ENCODE peak calls at places on chromosomes 12 and 14, in seven cellular contexts. R is uterus, X is upper lobe of right lung, V is fibroblast of the aortic adventitia, B is upper lobe of left lung, G is GM12865, Q is AG04450. K is an unnamed sample.
A peak's percentile ranks its signal among the peaks of the same experiment; 100 is the strongest.

GRCh38 chr12:15776532-15776931 is 12.7 kb downstream of the EPS8 start:
- DNase-seq in B (no peak), Q (no peak), V (no peak), G (no peak), X (no peak), R (no peak), K (no peak)

GRCh38 chr14:101595349-101595748 is 34.1 kb downstream of the DIO3 start:
- DNase-seq in V (no peak), G (no peak), Q (no peak), X (no peak), R (no peak), B (no peak), K (no peak)

GRCh38 chr14:57487771-57488170 is 5.9 kb downstream of the CCDC198 start:
- DNase-seq in B (no peak), Q (no peak), R (no peak), V (peak; percentile 13), X (no peak), G (no peak), K (no peak)

GRCh38 chr14:65444230-65444629 is 31.7 kb downstream of the FUT8 start:
- DNase-seq in X (no peak), V (no peak), R (no peak), G (peak; percentile 30), Q (no peak), B (no peak), K (no peak)

GRCh38 chr14:49861581-49861922 is 9.0 kb upstream of the NEMF start:
- DNase-seq in G (peak; percentile 83), B (peak; percentile 69), V (peak; percentile 90), R (peak; percentile 83), Q (peak; percentile 83), X (peak; percentile 74), K (peak; percentile 42)

GRCh38 chr12:106682594-106683234 is 91.8 kb upstream of the RIC8B start:
- DNase-seq in G (peak; percentile 56), Q (no peak), R (no peak), B (no peak), V (peak; percentile 51), X (no peak), K (no peak)

GRCh38 chr12:30687265-30687986 is 8.2 kb downstream of the IPO8 start:
- DNase-seq in R (no peak), X (no peak), V (peak; percentile 57), B (no peak), G (no peak), Q (no peak), K (no peak)

GRCh38 chr12:8681129-8681902 is 16.5 kb upstream of the RIMKLB start:
- DNase-seq in G (no peak), X (no peak), Q (no peak), B (peak; percentile 67), R (peak; percentile 31), V (peak; percentile 98), K (no peak)

GRCh38 chr14:99415496-99416281 is 65.0 kb downstream of the SETD3 start:
- DNase-seq in R (peak; percentile 38), X (no peak), G (peak; percentile 86), B (no peak), V (peak; percentile 88), Q (peak; percentile 48), K (no peak)

GRCh38 chr12:129067482-129067881 is 214.2 kb downstream of the GLT1D1 start:
- DNase-seq in G (no peak), R (no peak), B (no peak), X (no peak), V (no peak), Q (no peak), K (no peak)

GRCh38 chr12:130375888-130376287 is 38.2 kb downstream of the PIWIL1 start:
- DNase-seq in B (no peak), V (no peak), Q (no peak), G (no peak), X (no peak), R (no peak), K (no peak)

GRCh38 chr14:37060496-37061260 is 111.7 kb downstream of the SLC25A21 start:
- DNase-seq in X (no peak), G (no peak), Q (no peak), R (no peak), V (no peak), B (no peak), K (no peak)

GRCh38 chr12:1841606-1842182 is 21.3 kb downstream of the LRTM2 start:
- DNase-seq in R (no peak), Q (no peak), X (peak; percentile 40), V (no peak), B (no peak), G (no peak), K (no peak)

GRCh38 chr12:1843641-1844005 is 23.3 kb downstream of the LRTM2 start:
- DNase-seq in R (no peak), V (no peak), Q (no peak), B (peak; percentile 3), G (no peak), X (peak; percentile 21), K (no peak)

GRCh38 chr12:1840981-1841425 is 20.6 kb downstream of the LRTM2 start:
- DNase-seq in G (no peak), V (no peak), R (no peak), B (no peak), Q (no peak), X (peak; percentile 32), K (no peak)

GRCh38 chr12:1842905-1843640 is 22.7 kb downstream of the LRTM2 start:
- DNase-seq in G (no peak), V (no peak), B (no peak), X (peak; percentile 46), Q (no peak), R (no peak), K (no peak)

DNA sequence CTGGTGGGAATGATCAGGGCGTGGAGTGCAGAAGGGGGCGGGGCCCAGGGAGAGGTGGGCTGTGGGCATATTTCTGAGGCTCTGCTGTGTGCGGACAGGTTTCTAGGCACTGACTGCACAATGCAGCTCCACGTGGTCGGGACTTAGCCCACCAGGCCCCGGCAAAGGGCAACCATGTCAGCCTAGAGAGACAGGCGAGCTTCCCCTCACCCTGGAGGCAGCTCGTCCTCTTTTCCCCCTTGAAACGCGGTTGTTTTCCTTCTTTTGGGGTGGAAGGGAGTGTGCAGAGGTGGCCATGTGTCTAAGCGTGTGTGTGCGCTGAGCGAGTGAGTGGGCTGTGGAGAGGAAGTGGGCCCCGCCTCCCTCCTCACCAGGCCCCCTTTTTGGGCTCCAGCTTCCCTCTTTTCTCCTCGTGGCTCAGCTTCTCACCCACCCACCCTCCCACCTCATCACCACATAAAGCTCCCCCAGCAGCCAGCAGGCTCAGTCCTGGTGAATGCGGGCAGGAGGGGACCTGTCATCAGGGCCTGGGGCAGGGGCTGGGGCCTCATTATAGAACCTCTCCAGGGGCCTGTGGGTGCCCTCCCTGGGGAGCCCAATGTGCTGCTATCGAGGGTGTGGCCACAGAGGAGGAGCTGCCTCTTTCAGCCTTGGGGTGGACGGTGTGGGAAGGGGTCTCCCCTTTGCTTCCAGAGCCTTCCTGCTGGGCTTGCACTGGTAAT is 22.0 kb downstream of the LRTM2 start:
- DNase-seq in G (no peak), B (peak; percentile 16), Q (no peak), R (no peak), X (peak; percentile 59), V (no peak), K (no peak)
- TF ChIP-seq CTCF in G (no peak), B (no peak), Q (no peak), R (no peak), X (no peak), V (no peak), K (no peak)

DNA sequence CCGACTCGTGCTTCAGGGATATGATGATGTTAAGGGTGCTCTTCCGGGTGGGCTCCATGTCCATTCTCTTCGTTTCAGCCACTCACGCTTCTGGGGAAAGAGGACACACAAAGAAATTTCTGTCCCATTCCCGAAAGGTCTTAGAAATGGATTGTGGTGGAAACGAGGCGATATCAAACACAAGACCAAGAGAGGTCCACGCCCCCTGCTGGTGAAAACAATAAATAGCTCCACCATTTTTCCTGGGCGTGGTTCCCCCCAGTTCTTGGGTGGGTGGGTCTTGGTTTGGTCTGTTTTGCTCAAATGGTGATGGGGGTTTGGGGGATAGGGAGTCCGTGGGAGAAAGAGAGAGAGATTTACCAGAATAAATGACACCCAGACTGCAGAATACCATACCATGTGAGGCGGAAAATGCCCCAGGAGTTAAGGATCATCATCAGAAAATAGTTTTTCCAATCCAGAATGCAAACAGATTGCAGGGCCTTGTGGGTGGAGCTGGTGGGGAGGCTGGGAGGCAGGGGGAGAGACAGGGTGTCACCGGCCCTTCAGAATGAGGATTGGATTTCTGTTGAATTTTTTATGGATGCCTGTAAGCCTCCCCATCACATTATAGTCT is 55.6 kb downstream of the SRRM4 start:
- DNase-seq in G (peak; percentile 34), R (no peak), V (no peak), B (no peak), Q (no peak), X (no peak), K (no peak)
- TF ChIP-seq CTCF in G (peak; percentile 59), R (no peak), V (peak; percentile 31), B (peak; percentile 29), Q (peak; percentile 25), X (peak; percentile 55), K (no peak)

GRCh38 chr12:95955549-95956159 is 12.5 kb downstream of the AMDHD1 start:
- DNase-seq in X (no peak), Q (no peak), G (no peak), R (no peak), B (no peak), V (no peak), K (no peak)

GRCh38 chr12:95963104-95963503 is 20.0 kb downstream of the AMDHD1 start:
- DNase-seq in X (no peak), V (no peak), R (no peak), Q (no peak), B (no peak), G (peak; percentile 28), K (no peak)

GRCh38 chr12:95960241-95960640 is 17.1 kb downstream of the AMDHD1 start:
- DNase-seq in X (no peak), R (no peak), G (no peak), V (no peak), Q (no peak), B (no peak), K (no peak)

GRCh38 chr12:95956557-95957145 is 13.5 kb downstream of the AMDHD1 start:
- DNase-seq in V (no peak), G (no peak), X (no peak), R (no peak), Q (no peak), B (no peak), K (no peak)

GRCh38 chr12:95959107-95959506 is 16.0 kb downstream of the AMDHD1 start:
- DNase-seq in B (no peak), R (no peak), G (no peak), X (no peak), Q (no peak), V (peak; percentile 29), K (no peak)
- TF ChIP-seq CTCF in B (no peak), R (no peak), G (no peak), X (no peak), Q (peak; percentile 27), V (no peak), K (no peak)

GRCh38 chr14:88562532-88562830 is 356 bp upstream of the ZC3H14 start:
- DNase-seq in B (no peak), X (no peak), R (no peak), G (no peak), Q (no peak), V (no peak), K (no peak)

GRCh38 chr14:88562831-88563686 is at the start of gene ZC3H14:
- DNase-seq in R (peak; percentile 73), G (peak; percentile 94), Q (peak; percentile 52), B (peak; percentile 78), V (peak; percentile 78), X (peak; percentile 93), K (peak; percentile 87)

GRCh38 chr14:88563845-88564244 is 1.0 kb downstream of the ZC3H14 start:
- DNase-seq in V (no peak), G (no peak), B (no peak), R (no peak), X (no peak), Q (no peak), K (no peak)

GRCh38 chr14:88556581-88556980 is 1.8 kb upstream of the PTPN21 start:
- DNase-seq in B (no peak), R (no peak), Q (no peak), X (no peak), V (peak; percentile 14), G (no peak), K (no peak)

GRCh38 chr14:88559852-88560251 is 3.0 kb upstream of the ZC3H14 start:
- DNase-seq in V (peak; percentile 75), X (no peak), B (no peak), G (no peak), Q (peak; percentile 38), R (no peak), K (no peak)
- TF ChIP-seq CTCF in V (peak; percentile 69), X (peak; percentile 36), B (no peak), G (no peak), Q (peak; percentile 70), R (peak; percentile 26), K (no peak)